ENCODE peak calls at places on chromosomes 12 and 14, in six cellular contexts. M is stomach, N is endothelial cell of umbilical vein, X is adrenal gland, C is prostate gland, I is Peyer's patch. Z is an unnamed sample. For H3K4me1, the result is how much of the 10 kb centered on the place peaks cover.

GRCh38 chr12:2607881-2608607 is 186.7 kb upstream of the FKBP4 start:
- DNase-seq in M (no peak), N (no peak), X (no peak), C (no peak), I (no peak), Z (no peak)

GRCh38 chr12:117333331-117334000 is 28.0 kb downstream of the NOS1 start:
- DNase-seq in M (no peak), N (no peak), X (no peak), C (no peak), I (no peak), Z (no peak)

GRCh38 chr12:101485015-101485414 is 9.9 kb downstream of the SPIC start:
- DNase-seq in M (no peak), N (no peak), X (no peak), C (no peak), I (no peak), Z (no peak)

GRCh38 chr12:127785535-127785934 is 481.4 kb upstream of the TMEM132C start:
- DNase-seq in M (no peak), N (no peak), X (no peak), C (no peak), I (no peak), Z (no peak)

GRCh38 chr14:70032447-70032846 is 153.2 kb downstream of the SMOC1 start:
- DNase-seq in M (no peak), N (no peak), X (no peak), C (no peak), I (no peak), Z (no peak)

GRCh38 chr12:84842406-84843013 is 70.1 kb downstream of the SLC6A15 start:
- DNase-seq in M (no peak), N (peak), X (no peak), C (no peak), I (no peak), Z (no peak)

GRCh38 chr12:114025935-114026334 is 59.8 kb upstream of the RBM19 start:
- DNase-seq in M (no peak), N (no peak), X (no peak), C (no peak), I (no peak), Z (no peak)

GRCh38 chr14:46818147-46818546 is 166.6 kb upstream of the RPL10L start:
- DNase-seq in M (no peak), N (no peak), X (no peak), C (no peak), I (no peak), Z (no peak)

GRCh38 chr14:104442611-104443390 is 136.8 kb upstream of the C14orf180 start:
- DNase-seq in M (no peak), N (no peak), X (no peak), C (peak), I (no peak), Z (no peak)

GRCh38 chr14:92969470-92970232 is 46.7 kb downstream of the CHGA start:
- DNase-seq in M (no peak), N (no peak), X (no peak), C (no peak), I (no peak), Z (peak)

GRCh38 chr14:65238456-65238855 is 136.1 kb upstream of the MAX start:
- DNase-seq in M (no peak), N (peak), X (no peak), C (no peak), I (no peak), Z (no peak)

GRCh38 chr14:72996916-72997315 is 30.0 kb downstream of the ZFYVE1 start:
- DNase-seq in M (no peak), N (no peak), X (no peak), C (no peak), I (no peak), Z (no peak)

GRCh38 chr12:94636462-94637085 is 13.8 kb downstream of the TMCC3 start:
- DNase-seq in M (no peak), N (no peak), X (no peak), C (no peak), I (peak), Z (no peak)

GRCh38 chr14:46490150-46490769 is 161.3 kb downstream of the RPL10L start:
- DNase-seq in M (no peak), N (peak), X (no peak), C (no peak), I (no peak), Z (no peak)

GRCh38 chr12:63420206-63420644 is 248.1 kb downstream of the DPY19L2 start:
- DNase-seq in M (peak), N (peak), X (peak), C (peak), I (peak), Z (peak)

GRCh38 chr12:69583203-69583602 is 2.1 kb upstream of the CCT2 start:
- DNase-seq in M (no peak), N (no peak), X (no peak), C (no peak), I (no peak), Z (no peak)

GRCh38 chr14:71139058-71139946 is 232.0 kb downstream of the PCNX1 start:
- DNase-seq in M (peak), N (peak), X (peak), C (peak), I (peak), Z (peak)

GRCh38 chr14:33062881-33063280 is 124.2 kb downstream of the NPAS3 start:
- DNase-seq in M (no peak), N (no peak), X (no peak), C (no peak), I (no peak), Z (no peak)

GRCh38 chr12:23891115-23891514 is 58.4 kb downstream of the SOX5 start:
- DNase-seq in M (no peak), N (no peak), X (no peak), C (no peak), I (no peak), Z (no peak)

GRCh38 chr14:21106506-21107359 is 5.9 kb downstream of the TMEM253 start:
- DNase-seq in M (peak), N (peak), X (peak), C (peak), I (peak), Z (peak)

GRCh38 chr12:71652656-71653055 is 11.0 kb downstream of the ZFC3H1 start:
- DNase-seq in M (no peak), N (no peak), X (no peak), C (no peak), I (no peak), Z (no peak)

GRCh38 chr12:52018448-52019122 is 11.8 kb downstream of the TAMALIN start:
- DNase-seq in M (no peak), N (no peak), X (no peak), C (no peak), I (no peak), Z (no peak)

GRCh38 chr14:50340945-50341344 is 28.8 kb downstream of the DMAC2L start:
- DNase-seq in M (no peak), N (no peak), X (no peak), C (no peak), I (no peak), Z (no peak)

GRCh38 chr14:82796081-82796480 is 1262.4 kb upstream of the SEL1L start:
- DNase-seq in M (no peak), N (no peak), X (no peak), C (no peak), I (no peak), Z (no peak)

GRCh38 chr12:90333939-90334338 is 621.0 kb downstream of the CCER1 start:
- DNase-seq in M (no peak), N (peak), X (no peak), C (no peak), I (no peak), Z (no peak)

GRCh38 chr12:58154359-58154758 is 213.0 kb downstream of the ATP23 start:
- DNase-seq in M (no peak), N (no peak), X (no peak), C (no peak), I (no peak), Z (no peak)

GRCh38 chr12:124940393-124941169 is 26.1 kb upstream of the UBC start:
- DNase-seq in M (peak), N (peak), X (peak), C (peak), I (peak), Z (peak)
- TF ChIP-seq POLR2A in M (no peak), N (no peak), X (peak), C (peak), I (no peak), Z (no peak)

GRCh38 chr12:54421175-54421872 is 2.3 kb upstream of the ITGA5 start:
- DNase-seq in M (no peak), N (peak), X (no peak), C (no peak), I (peak), Z (no peak)
- H3K4me1 ChIP-seq in M (under half), N (half or more), X (under half), C (under half), I (under half), Z (under half)

GRCh38 chr12:56129210-56129691 is 1.2 kb downstream of the ESYT1 start:
- DNase-seq in M (peak), N (peak), X (peak), C (peak), I (peak), Z (peak)
- TF ChIP-seq POLR2A in M (no peak), N (peak), X (peak), C (peak), I (no peak), Z (no peak)

DNA sequence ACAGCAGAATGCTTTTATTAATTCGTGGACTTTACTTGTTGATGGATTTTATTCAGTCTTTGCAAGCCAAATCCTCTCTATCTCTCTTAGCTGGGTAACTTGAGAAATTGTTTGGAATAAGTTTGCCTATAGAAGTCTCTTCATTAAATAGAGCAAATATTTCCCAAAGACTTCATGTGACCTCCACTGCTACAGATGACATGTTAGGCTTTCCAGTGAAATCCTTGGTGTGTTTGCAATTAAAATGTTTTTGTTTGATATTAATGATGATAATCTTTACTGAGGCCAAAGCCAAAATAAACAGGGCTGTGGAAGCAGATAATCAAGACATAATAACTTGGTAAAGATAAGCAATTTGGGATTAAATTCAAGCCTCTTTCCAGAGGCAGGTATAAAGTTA is 4.4 kb downstream of the MYF6 start:
- DNase-seq in M (no peak), N (peak), X (no peak), C (no peak), I (no peak), Z (no peak)
- H3K4me1 ChIP-seq in M (under half), N (under half), X (under half), C (under half), I (under half), Z (under half)

DNA sequence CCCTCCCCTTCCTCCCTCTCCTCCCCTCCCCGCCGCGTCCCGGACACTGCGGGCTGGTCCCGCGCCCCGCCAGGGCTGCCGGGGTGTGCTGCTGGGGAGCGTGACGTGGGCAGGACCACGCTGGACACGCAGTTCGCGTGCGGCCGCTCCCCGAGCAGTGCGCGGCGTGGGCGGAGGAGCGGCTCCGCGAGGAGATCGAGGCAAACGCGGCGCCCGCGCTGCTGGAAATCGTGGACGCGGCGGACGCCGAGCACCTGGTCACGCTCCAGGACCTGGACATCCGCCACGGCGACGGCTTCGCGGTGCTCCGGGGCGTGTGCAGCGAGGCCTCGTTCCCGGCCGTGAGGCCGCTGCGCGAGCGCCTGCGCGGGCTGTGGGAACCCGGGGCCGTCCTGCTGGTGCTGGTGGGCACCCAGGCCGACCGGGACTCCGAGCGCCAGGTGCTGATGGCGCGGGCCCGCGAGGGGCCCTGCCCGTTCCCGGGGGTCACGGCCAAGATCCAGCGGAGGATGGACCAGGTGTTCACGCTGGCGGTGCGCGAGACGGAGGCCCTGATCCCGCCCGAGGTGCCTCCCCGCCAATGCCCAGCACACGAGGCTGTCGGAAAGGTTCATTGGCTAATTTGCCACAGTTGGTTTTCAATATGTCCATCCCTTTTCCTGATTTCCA is 84.3 kb downstream of the TNFAIP2 start:
- DNase-seq in M (peak), N (no peak), X (no peak), C (no peak), I (no peak), Z (peak)
- TF ChIP-seq POLR2A in M (no peak), N (no peak), X (no peak), C (peak), I (no peak), Z (peak)

GRCh38 chr12:6435941-6436715 is 8.6 kb upstream of the CD27 start:
- DNase-seq in M (no peak), N (no peak), X (no peak), C (no peak), I (peak), Z (no peak)

GRCh38 chr12:6432991-6433390 is 11.8 kb upstream of the CD27 start:
- DNase-seq in M (no peak), N (no peak), X (no peak), C (no peak), I (peak), Z (no peak)

GRCh38 chr12:6430990-6431353 is 13.8 kb upstream of the CD27 start:
- DNase-seq in M (peak), N (no peak), X (no peak), C (no peak), I (peak), Z (peak)

GRCh38 chr12:6437586-6437985 is 7.2 kb upstream of the CD27 start:
- DNase-seq in M (no peak), N (no peak), X (no peak), C (no peak), I (peak), Z (peak)

DNA sequence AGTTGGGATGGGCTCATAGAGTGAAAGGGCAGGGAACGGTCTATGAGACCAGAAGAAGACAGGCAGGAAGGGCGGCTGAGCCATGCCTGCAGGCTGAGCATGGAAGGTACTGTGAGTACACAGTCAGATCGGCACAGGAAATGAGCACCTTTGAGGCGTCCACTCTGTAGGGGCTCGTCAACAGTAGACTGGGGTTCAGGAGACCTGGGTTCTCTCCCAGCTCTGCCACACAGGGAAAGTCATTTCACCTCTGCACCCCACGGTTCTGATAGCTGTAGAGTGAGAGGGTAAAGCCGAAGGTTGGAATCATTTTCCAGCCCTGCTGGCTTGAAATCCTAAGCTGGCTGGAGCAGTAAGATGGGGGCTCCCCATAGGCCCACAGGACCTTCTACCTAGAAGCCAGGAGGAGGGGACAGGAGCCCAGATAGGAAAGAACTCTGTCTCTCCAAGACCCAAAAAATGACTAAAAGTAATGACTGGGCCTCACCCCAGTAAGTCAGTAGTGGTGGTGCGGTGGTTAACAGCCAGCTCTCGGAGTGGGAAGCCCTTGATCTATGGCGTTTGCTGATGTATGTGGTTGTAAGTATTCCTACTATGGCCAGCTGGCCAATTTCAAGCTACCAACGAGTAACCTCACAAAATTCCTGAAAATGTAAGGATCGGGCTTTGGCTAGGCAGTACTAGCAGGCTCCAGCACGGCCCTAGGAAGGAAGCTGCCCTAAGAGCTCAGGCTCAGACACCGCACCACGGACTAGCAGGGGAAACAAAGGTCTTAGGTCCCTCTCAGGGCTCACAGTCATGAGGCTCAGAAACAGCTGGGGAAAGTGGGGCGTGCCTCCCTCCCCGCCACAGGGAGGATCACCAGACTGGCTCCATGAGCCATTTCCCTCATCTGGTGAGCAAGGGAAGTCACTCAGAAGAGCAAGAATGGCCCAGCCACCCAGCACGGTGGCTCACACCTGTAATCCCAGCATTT is 10.3 kb upstream of the CD27 start:
- DNase-seq in M (no peak), N (no peak), X (no peak), C (no peak), I (peak), Z (no peak)
- H3K4me1 ChIP-seq in M (under half), N (under half), X (under half), C (under half), I (under half), Z (under half)

GRCh38 chr14:91835920-91836843 is 31.2 kb downstream of the TC2N start:
- DNase-seq in M (peak), N (no peak), X (peak), C (peak), I (peak), Z (peak)
- TF ChIP-seq POLR2A in M (no peak), N (no peak), X (peak), C (peak), I (peak), Z (peak)

Z was measured in right lobe of liver.